ENCODE peak calls at places on chromosomes 12 and 14, in five cellular contexts. J is pancreas, R is brain microvascular endothelial cell, Q is prostate gland, W is upper lobe of left lung. D is an unnamed sample. For H3K36me3, the result is how much of the 10 kb centered on the place peaks cover.

GRCh38 chr12:111033281-111034147 is 113.1 kb upstream of the MYL2 start:
- DNase-seq in Q (peak), J (no peak), W (peak), R (no peak), D (no peak)

GRCh38 chr12:59119676-59120075 is 199.4 kb upstream of the LRIG3 start:
- DNase-seq in Q (no peak), R (no peak), W (no peak), J (no peak), D (no peak)

GRCh38 chr12:131928080-131928764 is 854 bp upstream of the PUS1 start:
- DNase-seq in R (no peak), J (no peak), W (no peak), Q (no peak), D (no peak)

GRCh38 chr14:76227450-76228050 is 75.8 kb downstream of the GPATCH2L start:
- DNase-seq in J (no peak), Q (no peak), W (no peak), R (peak), D (no peak)

GRCh38 chr14:87686736-87687135 is 306.2 kb downstream of the GALC start:
- DNase-seq in R (no peak), Q (no peak), W (no peak), J (no peak), D (no peak)

GRCh38 chr12:75784591-75784990 is 247.0 kb downstream of the PHLDA1 start:
- DNase-seq in W (no peak), J (peak), R (no peak), Q (peak), D (peak)

GRCh38 chr14:64937821-64938193 is 4.7 kb downstream of the GPX2 start:
- DNase-seq in J (no peak), Q (no peak), W (no peak), R (no peak), D (no peak)

GRCh38 chr12:44571031-44571550 is 305.0 kb downstream of the NELL2 start:
- DNase-seq in Q (no peak), R (no peak), W (no peak), J (no peak), D (no peak)

GRCh38 chr14:94322648-94323570 is at the start of gene SERPINA6:
- DNase-seq in R (peak), W (peak), J (peak), Q (no peak), D (peak)
- H3K4me3 ChIP-seq in R (no peak), W (no peak), J (peak), Q (no peak), D (no peak)

GRCh38 chr14:97350894-97351713 is 553.9 kb downstream of the VRK1 start:
- DNase-seq in Q (no peak), J (peak), W (no peak), R (no peak), D (no peak)

GRCh38 chr14:97350415-97350814 is 553.2 kb downstream of the VRK1 start:
- DNase-seq in J (no peak), R (no peak), W (no peak), Q (no peak), D (no peak)

GRCh38 chr14:97349946-97350345 is 552.8 kb downstream of the VRK1 start:
- DNase-seq in Q (no peak), R (no peak), J (no peak), W (no peak), D (no peak)

DNA sequence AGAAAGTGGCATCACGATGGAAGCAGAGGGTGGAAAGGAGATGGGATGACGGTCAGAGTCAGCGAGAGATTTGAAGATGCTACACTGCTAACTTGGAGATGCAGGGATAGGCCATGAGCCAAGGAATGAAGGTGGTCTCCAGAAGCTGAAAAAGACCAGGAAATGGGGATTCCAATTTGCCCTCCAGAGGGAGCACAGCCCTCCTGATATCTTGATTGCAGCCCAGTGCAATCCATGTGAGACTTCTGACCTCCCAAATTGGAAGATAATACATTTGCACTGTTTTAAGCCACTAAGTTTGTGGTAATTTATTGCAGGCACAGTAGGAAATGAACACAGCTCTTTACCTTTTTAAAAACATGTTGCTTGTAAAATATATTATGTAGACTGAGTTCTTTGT is 549.5 kb downstream of the VRK1 start:
- DNase-seq in W (no peak), J (no peak), R (no peak), Q (no peak), D (no peak)
- H3K36me3 ChIP-seq in W (under half), J (under half), R (under half), Q (under half), D (under half)

DNA sequence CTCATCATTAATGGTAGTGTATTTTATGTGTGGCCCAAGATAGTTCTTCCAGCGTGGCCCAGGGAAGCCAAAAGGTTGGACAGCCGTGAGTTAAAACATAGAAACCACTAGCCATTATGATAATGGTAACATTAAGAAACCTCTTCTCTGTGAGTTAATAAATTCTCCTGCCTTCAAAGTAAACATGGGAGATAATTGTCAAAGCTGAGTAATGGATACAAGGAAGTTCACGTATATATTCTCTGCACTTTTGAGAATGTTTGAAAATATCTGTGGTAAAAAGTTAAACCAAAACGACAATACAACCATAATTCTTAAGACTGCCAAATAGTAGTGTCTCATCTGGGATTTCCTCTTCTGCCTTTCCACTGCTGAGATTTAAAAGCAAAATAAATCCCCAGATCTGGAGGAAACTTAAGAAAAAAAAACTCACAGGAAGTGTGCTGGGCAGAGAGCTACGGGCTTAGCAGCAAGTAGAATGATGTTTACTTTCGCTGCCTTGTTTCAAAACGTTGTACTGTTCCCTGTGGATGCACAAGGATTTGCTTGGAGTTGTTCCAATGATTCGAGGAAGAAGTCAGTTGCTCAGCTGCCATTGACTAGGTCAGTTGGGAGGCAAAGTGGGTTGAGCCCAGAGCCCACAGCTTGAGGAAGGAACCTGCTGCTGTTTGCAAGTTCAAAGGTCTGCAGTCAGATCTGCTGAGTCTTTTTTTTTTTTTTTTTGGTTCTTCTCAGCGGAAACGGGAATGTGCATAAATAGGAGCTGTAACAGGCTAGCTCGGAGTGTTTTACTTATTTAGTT is 1.7 kb downstream of the TPCN1 start:
- DNase-seq in W (no peak), R (peak), J (peak), Q (peak), D (peak)
- H3K4me3 ChIP-seq in W (peak), R (peak), J (peak), Q (no peak), D (peak)

GRCh38 chr12:108538796-108539195 is 22.2 kb downstream of the SART3 start:
- DNase-seq in J (no peak), W (no peak), R (no peak), Q (no peak), D (no peak)
- H3K36me3 ChIP-seq in J (under half), W (half or more), R (under half), Q (under half), D (half or more)

GRCh38 chr12:53987748-53988147 is 2.8 kb downstream of the HOXC10 start:
- DNase-seq in R (no peak), Q (no peak), J (no peak), W (no peak), D (no peak)
- H3K4me3 ChIP-seq in R (no peak), Q (no peak), J (no peak), W (no peak), D (peak)

D was measured in MG63.